ENCODE peak calls at places on chromosomes 5 and 9, in six cellular contexts. R is AG04450, P is pancreas, E is osteoblast, U is A549, Q is fibroblast of lung. B is an unnamed sample.

GRCh38 chr9:4225291-4226119 is 74.4 kb downstream of the GLIS3 start:
- DNase-seq in R (peak; percentile 67), P (no peak), E (peak; percentile 55), U (no peak), Q (peak; percentile 99), B (no peak)

GRCh38 chr5:82480331-82480730 is 202.2 kb upstream of the RPS23 start:
- DNase-seq in R (no peak), P (no peak), E (no peak), U (no peak), Q (peak; percentile 74), B (no peak)

GRCh38 chr5:148085934-148086333 is 22.2 kb downstream of the SPINK5 start:
- DNase-seq in R (no peak), P (no peak), E (no peak), U (no peak), Q (peak; percentile 10), B (no peak)

GRCh38 chr5:147093138-147093537 is 141.7 kb upstream of the STK32A start:
- DNase-seq in R (no peak), P (no peak), E (no peak), U (no peak), Q (peak; percentile 43), B (no peak)

GRCh38 chr9:14423816-14424261 is 109.9 kb upstream of the NFIB start:
- DNase-seq in R (peak; percentile 38), P (no peak), E (peak; percentile 84), U (no peak), Q (peak; percentile 82), B (no peak)

GRCh38 chr9:115369322-115369957 is 251.5 kb upstream of the TNC start:
- DNase-seq in R (peak; percentile 80), P (no peak), E (no peak), U (no peak), Q (peak; percentile 81), B (no peak)

GRCh38 chr5:73387630-73388370 is 60.8 kb downstream of the FOXD1 start:
- DNase-seq in R (no peak), P (no peak), E (peak; percentile 38), U (no peak), Q (peak; percentile 80), B (no peak)

GRCh38 chr5:139642891-139643871 is 5.0 kb upstream of the CXXC5 start:
- DNase-seq in R (no peak), P (peak; percentile 84), E (peak; percentile 79), U (no peak), Q (no peak), B (peak; percentile 8)

GRCh38 chr9:27470291-27470805 is 53.7 kb upstream of the IFNK start:
- DNase-seq in R (no peak), P (no peak), E (no peak), U (no peak), Q (no peak), B (no peak)

GRCh38 chr5:110918683-110919082 is 152.8 kb upstream of the TSLP start:
- DNase-seq in R (no peak), P (no peak), E (no peak), U (no peak), Q (no peak), B (no peak)

GRCh38 chr9:68508547-68508946 is 32.1 kb downstream of the TMEM252 start:
- DNase-seq in R (no peak), P (no peak), E (no peak), U (no peak), Q (no peak), B (no peak)

GRCh38 chr9:121601234-121601633 is 50.2 kb upstream of the DAB2IP start:
- DNase-seq in R (no peak), P (no peak), E (no peak), U (no peak), Q (no peak), B (no peak)

GRCh38 chr9:99680191-99680590 is 141.5 kb upstream of the NR4A3 start:
- DNase-seq in R (no peak), P (no peak), E (peak; percentile 86), U (no peak), Q (peak; percentile 70), B (no peak)

GRCh38 chr9:124122813-124123462 is 111.4 kb downstream of the LHX2 start:
- DNase-seq in R (no peak), P (no peak), E (no peak), U (no peak), Q (no peak), B (no peak)

GRCh38 chr9:97504381-97505216 is 3.1 kb downstream of the TMOD1 start:
- DNase-seq in R (no peak), P (no peak), E (peak; percentile 36), U (no peak), Q (peak; percentile 34), B (no peak)

GRCh38 chr5:56190500-56190899 is 42.6 kb downstream of the ANKRD55 start:
- DNase-seq in R (no peak), P (no peak), E (peak; percentile 14), U (no peak), Q (peak; percentile 75), B (peak; percentile 62)

GRCh38 chr5:88952344-88952743 is 69.4 kb upstream of the MEF2C start:
- DNase-seq in R (peak; percentile 18), P (no peak), E (no peak), U (no peak), Q (peak; percentile 21), B (no peak)

GRCh38 chr5:122882836-122883235 is 37.4 kb downstream of the SNX24 start:
- DNase-seq in R (no peak), P (no peak), E (peak; percentile 76), U (no peak), Q (peak; percentile 67), B (no peak)

GRCh38 chr5:132526290-132526973 is 16.9 kb downstream of the IL5 start:
- DNase-seq in R (no peak), P (peak; percentile 29), E (peak; percentile 81), U (peak; percentile 69), Q (peak; percentile 25), B (peak; percentile 60)

DNA sequence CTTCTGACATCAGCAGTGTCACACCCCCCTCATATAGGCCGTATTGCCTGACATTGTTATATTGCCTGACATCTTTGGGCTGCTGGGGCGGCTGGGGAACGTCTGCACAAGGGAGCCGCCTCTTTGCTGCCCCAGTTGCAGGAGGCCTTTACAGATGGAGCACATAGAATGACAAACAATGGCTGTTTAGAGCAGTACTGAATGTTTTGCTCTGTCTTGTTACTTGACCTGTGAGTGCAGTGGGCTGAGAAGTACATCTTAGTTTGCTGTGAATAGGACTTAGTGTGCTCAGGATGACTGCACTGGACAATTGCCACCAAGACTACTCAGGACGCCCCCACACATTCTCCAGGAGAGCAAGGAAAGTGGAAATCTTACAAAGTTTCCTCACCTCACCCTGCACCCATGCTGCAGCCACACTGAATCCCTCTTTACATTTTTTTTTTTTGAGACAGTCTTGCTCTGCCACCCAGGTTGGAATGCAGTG is 65.4 kb upstream of the SPOCK1 start:
- DNase-seq in R (no peak), P (no peak), E (no peak), U (no peak), Q (peak; percentile 74), B (no peak)
- H3K27ac ChIP-seq in R (no peak overlapping the region), P (no peak overlapping the region), E (peak overlapping the region; percentile 94), U (no peak overlapping the region), Q (no peak overlapping the region), B (no peak overlapping the region)

GRCh38 chr9:135659252-135659651 is 3.9 kb upstream of the LCN9 start:
- DNase-seq in R (no peak), P (no peak), E (peak; percentile 72), U (no peak), Q (no peak), B (no peak)

GRCh38 chr9:135650408-135650807 is 11.1 kb upstream of the GLT6D1 start:
- DNase-seq in R (no peak), P (no peak), E (no peak), U (no peak), Q (no peak), B (no peak)

GRCh38 chr9:135660407-135660806 is 2.7 kb upstream of the LCN9 start:
- DNase-seq in R (no peak), P (no peak), E (peak; percentile 39), U (no peak), Q (no peak), B (no peak)

GRCh38 chr9:135657416-135657815 is 5.7 kb upstream of the LCN9 start:
- DNase-seq in R (no peak), P (no peak), E (peak; percentile 30), U (no peak), Q (no peak), B (peak; percentile 28)

GRCh38 chr9:135655317-135656003 is 7.6 kb upstream of the LCN9 start:
- DNase-seq in R (no peak), P (no peak), E (peak; percentile 36), U (no peak), Q (no peak), B (no peak)
- H3K9me3 ChIP-seq in R (peaks cover 15% of the 10 kb centered on the region), P (no peaks in the 10 kb centered on the region), E (no peaks in the 10 kb centered on the region), U (peaks cover 24% of the 10 kb centered on the region), Q (no peaks in the 10 kb centered on the region), B (no peaks in the 10 kb centered on the region)

GRCh38 chr9:21803674-21804048 is 1.2 kb downstream of the MTAP start:
- DNase-seq in R (no peak), P (no peak), E (peak; percentile 55), U (no peak), Q (peak; percentile 57), B (no peak)

GRCh38 chr9:21806644-21807043 is 4.2 kb downstream of the MTAP start:
- DNase-seq in R (no peak), P (no peak), E (no peak), U (no peak), Q (no peak), B (no peak)

GRCh38 chr9:21804336-21804735 is 1.9 kb downstream of the MTAP start:
- DNase-seq in R (no peak), P (no peak), E (peak; percentile 17), U (no peak), Q (no peak), B (no peak)

GRCh38 chr9:21802418-21803000 is at the start of gene MTAP:
- DNase-seq in R (peak; percentile 87), P (peak; percentile 92), E (peak; percentile 94), U (peak; percentile 89), Q (peak; percentile 96), B (peak; percentile 86)

DNA sequence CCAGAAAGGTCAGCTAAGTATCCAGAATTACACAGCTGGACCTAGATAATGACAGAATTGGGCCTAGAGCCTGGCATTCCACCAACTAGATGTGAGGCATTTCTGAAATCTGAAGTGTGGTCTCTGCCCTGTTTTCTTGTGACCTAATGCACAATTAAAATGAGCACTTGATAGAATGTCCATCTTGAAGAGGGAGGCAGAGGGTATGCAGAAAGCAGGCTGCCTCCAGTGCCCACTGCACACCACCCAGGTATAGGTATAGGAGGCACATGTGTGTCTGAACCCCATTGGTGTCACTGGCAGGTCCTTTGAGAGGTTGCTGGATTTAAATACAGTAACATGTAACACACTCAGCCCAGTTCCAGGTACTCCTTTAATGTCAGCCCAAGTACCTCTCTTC is 2.4 kb downstream of the MTAP start:
- DNase-seq in R (no peak), P (no peak), E (no peak), U (no peak), Q (no peak), B (no peak)
- H3K4me3 ChIP-seq in R (no peak overlapping the region), P (no peak overlapping the region), E (no peak overlapping the region), U (peak overlapping the region; percentile 69), Q (peak overlapping the region; percentile 79), B (no peak overlapping the region)

GRCh38 chr9:126706698-126707053 is 92.9 kb downstream of the LMX1B start:
- DNase-seq in R (no peak), P (no peak), E (no peak), U (no peak), Q (no peak), B (no peak)

GRCh38 chr9:126704157-126704941 is 90.6 kb downstream of the LMX1B start:
- DNase-seq in R (no peak), P (no peak), E (peak; percentile 97), U (peak; percentile 73), Q (peak; percentile 62), B (no peak)

GRCh38 chr9:126707083-126707482 is 93.4 kb downstream of the LMX1B start:
- DNase-seq in R (no peak), P (no peak), E (peak; percentile 37), U (no peak), Q (no peak), B (peak; percentile 11)

GRCh38 chr9:126705311-126705766 is 91.6 kb downstream of the LMX1B start:
- DNase-seq in R (no peak), P (peak; percentile 83), E (peak; percentile 98), U (peak; percentile 84), Q (peak; percentile 41), B (peak; percentile 93)

GRCh38 chr9:126705767-126706697 is 92.3 kb downstream of the LMX1B start:
- DNase-seq in R (no peak), P (peak; percentile 66), E (peak; percentile 83), U (peak; percentile 79), Q (no peak), B (peak; percentile 80)
- H3K27ac ChIP-seq in R (no peak overlapping the region), P (no peak overlapping the region), E (no peak overlapping the region), U (peak overlapping the region; percentile 56), Q (no peak overlapping the region), B (no peak overlapping the region)

B was measured in Peyer's patch.